ENCODE peak calls at places on chromosome 13, in six cellular contexts. P is T-helper 17 cell; U is T-helper 2 cell treated with Interferon-gamma antibody and Interleukin-4, amounts not matched to agents 5 μg/mL and 100 μg/mL, for 36 hours; L is NCI-H1092 treated with DMSO at 0.1 percent for 48 hours; R is A549; Q is OCI-LY7. T is an unnamed sample.

GRCh38 chr13:85828094-85828684 is 29.0 kb upstream of the SLITRK6 start:
- DNase-seq in P (no peak), U (no peak), L (peak), R (peak), Q (peak), T (peak)

GRCh38 chr13:98576215-98576945 is 527 bp downstream of the STK24 start:
- DNase-seq in P (peak), U (peak), L (peak), R (no peak), Q (peak), T (no peak)

GRCh38 chr13:33150146-33150545 is 133.9 kb downstream of the KL start:
- DNase-seq in P (no peak), U (no peak), L (no peak), R (no peak), Q (no peak), T (no peak)

GRCh38 chr13:27151798-27152599 is 19.6 kb downstream of the USP12 start:
- DNase-seq in P (no peak), U (no peak), L (no peak), R (no peak), Q (no peak), T (no peak)

GRCh38 chr13:62512194-62513141 is 1096.8 kb upstream of the PCDH20 start:
- DNase-seq in P (no peak), U (peak), L (peak), R (peak), Q (peak), T (no peak)

GRCh38 chr13:23921451-23921888 is 24.2 kb upstream of the C1QTNF9B start:
- DNase-seq in P (no peak), U (no peak), L (peak), R (no peak), Q (peak), T (peak)

GRCh38 chr13:101569807-101570206 is 117.3 kb downstream of the ITGBL1 start:
- DNase-seq in P (no peak), U (no peak), L (no peak), R (no peak), Q (no peak), T (no peak)

GRCh38 chr13:113927661-113928581 is 46.0 kb downstream of the C13orf46 start:
- DNase-seq in P (no peak), U (no peak), L (no peak), R (no peak), Q (no peak), T (peak)

GRCh38 chr13:27005556-27005955 is 166.1 kb downstream of the USP12 start:
- DNase-seq in P (no peak), U (no peak), L (peak), R (no peak), Q (no peak), T (no peak)

GRCh38 chr13:98143601-98144500 is 957 bp downstream of the FARP1 start:
- DNase-seq in P (no peak), U (no peak), L (peak), R (peak), Q (no peak), T (peak)

GRCh38 chr13:106680796-106681482 is 113.0 kb upstream of the ARGLU1 start:
- DNase-seq in P (no peak), U (no peak), L (no peak), R (no peak), Q (no peak), T (no peak)

GRCh38 chr13:96925466-96925865 is 68.8 kb downstream of the OXGR1 start:
- DNase-seq in P (no peak), U (no peak), L (no peak), R (no peak), Q (no peak), T (no peak)

GRCh38 chr13:28467034-28467433 is 27.9 kb downstream of the FLT1 start:
- DNase-seq in P (no peak), U (no peak), L (no peak), R (no peak), Q (no peak), T (no peak)

GRCh38 chr13:113883314-113883811 is 19.5 kb upstream of the GAS6 start:
- DNase-seq in P (no peak), U (no peak), L (no peak), R (no peak), Q (no peak), T (no peak)

GRCh38 chr13:98839826-98840769 is 87.6 kb upstream of the SLC15A1 start:
- DNase-seq in P (peak), U (peak), L (peak), R (peak), Q (peak), T (no peak)

GRCh38 chr13:78589206-78589605 is 14.1 kb downstream of the POU4F1 start:
- DNase-seq in P (no peak), U (no peak), L (no peak), R (no peak), Q (peak), T (no peak)

GRCh38 chr13:113643593-113643992 is 14.4 kb downstream of the ATP4B start:
- DNase-seq in P (no peak), U (no peak), L (no peak), R (no peak), Q (no peak), T (no peak)

GRCh38 chr13:24251525-24251924 is 57.9 kb upstream of the C1QTNF9 start:
- DNase-seq in P (peak), U (peak), L (no peak), R (no peak), Q (no peak), T (no peak)

GRCh38 chr13:114124921-114125320 is 7.5 kb downstream of the RASA3 start:
- DNase-seq in P (no peak), U (peak), L (no peak), R (no peak), Q (no peak), T (no peak)

GRCh38 chr13:87259479-87260083 is 411.6 kb upstream of the SLITRK5 start:
- DNase-seq in P (no peak), U (no peak), L (no peak), R (no peak), Q (peak), T (no peak)

GRCh38 chr13:94387047-94387446 is 92.4 kb downstream of the DCT start:
- DNase-seq in P (no peak), U (no peak), L (no peak), R (no peak), Q (no peak), T (no peak)

GRCh38 chr13:74768521-74769090 is 634.4 kb upstream of the KLF12 start:
- DNase-seq in P (no peak), U (no peak), L (no peak), R (no peak), Q (no peak), T (peak)

GRCh38 chr13:19062019-19062646 is 119.5 kb downstream of the TUBA3C start:
- DNase-seq in P (no peak), U (no peak), L (no peak), R (no peak), Q (no peak), T (no peak)

GRCh38 chr13:61413572-61413971 is 2.1 kb downstream of the PCDH20 start:
- DNase-seq in P (no peak), U (no peak), L (no peak), R (no peak), Q (no peak), T (no peak)

T was measured in GM04504.